ENCODE peak calls at places on chromosomes 6 and 20, in nine cellular contexts. I is neural progenitor cell, F is cardiac muscle cell, L is A549, E is pancreas, V is fibroblast of lung, M is sigmoid colon, U is heart left ventricle, D is GM12878. W is an unnamed sample. For H3K9me3, the result is how much of the 10 kb centered on the place peaks cover.

GRCh38 chr6:137013738-137014602 is 30.8 kb downstream of the IL20RA start:
- DNase-seq in E (no peak), V (peak), L (peak), M (no peak), F (peak), I (peak), U (no peak), D (no peak), W (peak)

GRCh38 chr6:64683682-64684081 is 1023.3 kb downstream of the EYS start:
- DNase-seq in D (no peak), I (peak), E (no peak), M (no peak), U (no peak), F (peak), L (no peak), V (peak), W (no peak)

GRCh38 chr20:41643504-41643938 is 25.3 kb upstream of the CHD6 start:
- DNase-seq in I (peak), E (peak), D (no peak), F (peak), U (no peak), L (peak), V (peak), M (no peak), W (peak)

GRCh38 chr20:52798124-52798523 is 174.0 kb upstream of the TSHZ2 start:
- DNase-seq in U (no peak), D (no peak), L (no peak), V (no peak), M (no peak), F (no peak), E (no peak), I (no peak), W (no peak)

GRCh38 chr20:4956200-4956810 is 45.0 kb downstream of the SLC23A2 start:
- DNase-seq in D (no peak), F (peak), V (peak), I (peak), U (no peak), L (peak), E (no peak), M (no peak), W (no peak)

GRCh38 chr20:6053064-6053775 is 640 bp downstream of the LRRN4 start:
- DNase-seq in F (no peak), I (no peak), L (no peak), M (no peak), E (no peak), U (no peak), V (no peak), D (no peak), W (no peak)

GRCh38 chr6:161142957-161143296 is 130.9 kb downstream of the AGPAT4 start:
- DNase-seq in V (no peak), U (no peak), M (no peak), D (no peak), E (no peak), I (no peak), L (no peak), F (no peak), W (no peak)

GRCh38 chr6:27605401-27606342 is 132.8 kb upstream of the ZNF184 start:
- DNase-seq in U (no peak), D (no peak), V (peak), L (peak), E (no peak), I (peak), F (peak), M (no peak), W (no peak)

GRCh38 chr20:32577023-32577422 is 8.1 kb downstream of the NOL4L start:
- DNase-seq in U (no peak), D (no peak), F (no peak), I (no peak), M (no peak), E (no peak), L (no peak), V (no peak), W (no peak)

GRCh38 chr6:135535989-135536414 is 38.5 kb upstream of the AHI1 start:
- DNase-seq in F (peak), V (peak), U (no peak), L (peak), M (no peak), I (peak), E (no peak), D (peak), W (no peak)

GRCh38 chr6:154572592-154572991 is 62.1 kb upstream of the CNKSR3 start:
- DNase-seq in I (no peak), D (no peak), L (no peak), M (peak), V (no peak), U (no peak), E (no peak), F (no peak), W (no peak)

GRCh38 chr6:75602164-75602896 is 650 bp downstream of the SENP6 start:
- DNase-seq in I (peak), L (peak), F (peak), D (no peak), U (peak), E (peak), M (peak), V (peak), W (no peak)

GRCh38 chr20:18524646-18525045 is 16.9 kb downstream of the SEC23B start:
- DNase-seq in L (peak), V (peak), M (no peak), D (no peak), U (no peak), E (no peak), F (peak), I (no peak), W (no peak)

GRCh38 chr6:38220069-38220723 is 400.7 kb downstream of the ZFAND3 start:
- DNase-seq in F (no peak), I (no peak), M (no peak), U (no peak), D (no peak), V (no peak), E (no peak), L (no peak), W (no peak)

GRCh38 chr6:158039571-158040050 is 57.9 kb downstream of the SYNJ2 start:
- DNase-seq in L (peak), D (no peak), V (peak), F (peak), I (no peak), U (no peak), M (peak), E (no peak), W (peak)

GRCh38 chr6:64948261-64948660 is 758.8 kb downstream of the EYS start:
- DNase-seq in M (no peak), U (no peak), V (no peak), I (no peak), E (no peak), D (no peak), F (no peak), L (no peak), W (no peak)

GRCh38 chr6:57305754-57306153 is 11.7 kb upstream of the PRIM2 start:
- DNase-seq in L (no peak), E (no peak), V (peak), M (no peak), D (no peak), I (no peak), U (no peak), F (no peak), W (no peak)

GRCh38 chr20:15700147-15700765 is 873.0 kb downstream of the KIF16B start:
- DNase-seq in M (no peak), V (no peak), F (no peak), U (no peak), E (no peak), I (no peak), D (no peak), L (no peak), W (no peak)

GRCh38 chr6:19210849-19211590 is 626.1 kb upstream of the ID4 start:
- DNase-seq in V (no peak), I (peak), D (no peak), L (peak), F (peak), E (no peak), M (no peak), U (peak), W (no peak)

GRCh38 chr20:46995561-46996142 is 101.0 kb downstream of the EYA2 start:
- DNase-seq in D (peak), I (peak), L (no peak), M (no peak), F (no peak), U (no peak), V (no peak), E (no peak), W (no peak)

GRCh38 chr20:46058656-46059281 is 29.8 kb downstream of the SLC12A5 start:
- DNase-seq in L (no peak), E (no peak), I (peak), M (peak), D (no peak), F (no peak), U (no peak), V (no peak), W (no peak)

GRCh38 chr20:49727473-49727872 is 13.8 kb upstream of the B4GALT5 start:
- DNase-seq in I (no peak), U (no peak), F (no peak), E (no peak), D (no peak), M (no peak), V (no peak), L (no peak), W (no peak)

GRCh38 chr6:75217203-75217602 is 11.3 kb upstream of the COL12A1 start:
- DNase-seq in M (no peak), V (peak), E (no peak), D (no peak), I (no peak), U (no peak), F (peak), L (peak), W (no peak)

GRCh38 chr6:156543431-156543830 is 233.7 kb upstream of the ARID1B start:
- DNase-seq in U (no peak), D (no peak), V (no peak), M (no peak), F (no peak), I (no peak), L (no peak), E (no peak), W (no peak)

GRCh38 chr6:157514659-157515496 is 133.9 kb downstream of the ZDHHC14 start:
- DNase-seq in F (peak), M (no peak), L (peak), U (no peak), E (no peak), V (peak), D (no peak), I (no peak), W (no peak)

GRCh38 chr6:166308769-166309589 is 787 bp upstream of the PRR18 start:
- DNase-seq in I (peak), M (no peak), U (no peak), D (no peak), E (no peak), V (no peak), L (no peak), F (no peak), W (no peak)

GRCh38 chr20:62761759-62762131 is 34.5 kb upstream of the MRGBP start:
- DNase-seq in V (no peak), F (no peak), M (no peak), L (no peak), E (no peak), I (no peak), D (no peak), U (no peak), W (no peak)

GRCh38 chr6:140040391-140040790 is 665.9 kb upstream of the CITED2 start:
- DNase-seq in D (no peak), E (no peak), L (no peak), U (no peak), M (no peak), V (peak), F (no peak), I (no peak), W (no peak)

GRCh38 chr20:41198443-41198842 is 61.1 kb downstream of the PLCG1 start:
- DNase-seq in F (no peak), V (no peak), L (no peak), M (no peak), U (no peak), E (no peak), D (no peak), I (no peak), W (no peak)

DNA sequence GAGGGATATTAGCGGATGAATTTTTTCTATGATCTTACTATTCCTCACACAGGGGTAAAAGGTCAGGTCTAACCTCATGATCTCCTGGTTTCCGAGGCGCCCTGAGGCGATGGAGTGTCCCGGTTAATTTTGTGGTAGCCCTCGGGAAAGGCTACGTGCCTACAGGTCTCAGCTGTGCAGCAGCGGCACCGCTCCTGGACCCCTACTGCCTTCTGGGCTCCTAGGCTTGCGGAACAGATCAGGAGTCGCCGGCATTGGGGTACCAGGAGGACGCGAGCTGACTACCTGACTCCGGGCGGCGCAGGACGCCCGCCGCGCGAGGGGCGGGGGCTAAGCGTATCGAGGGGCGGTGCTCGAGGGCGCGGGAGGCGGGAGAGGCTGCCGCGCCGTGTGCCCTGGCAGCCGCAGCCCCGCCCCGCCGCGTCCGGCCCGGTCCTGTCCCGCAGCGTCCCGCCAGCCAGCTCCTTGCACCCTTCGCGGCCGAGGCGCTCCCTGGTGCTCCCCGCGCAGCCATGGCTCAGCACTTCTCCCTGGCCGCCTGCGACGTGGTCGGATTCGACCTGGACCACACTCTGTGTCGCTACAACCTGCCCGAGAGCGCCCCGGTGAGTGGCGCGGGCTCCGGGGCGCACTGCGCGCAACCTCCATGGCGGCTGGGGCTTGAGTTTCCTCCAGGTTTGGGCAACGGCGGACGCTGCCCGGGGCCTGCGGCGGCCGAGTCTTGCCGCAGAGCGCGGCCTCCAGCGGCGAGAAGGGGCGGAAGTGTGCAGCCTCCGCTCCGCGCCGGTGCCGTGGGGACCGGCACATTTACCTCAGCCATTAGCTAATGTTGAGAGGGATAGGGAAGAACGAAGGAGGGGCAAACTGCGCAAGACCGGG is at the start of gene NT5DC1:
- DNase-seq in F (peak), V (peak), D (peak), I (peak), L (peak), M (peak), U (peak), E (peak), W (peak)
- TF ChIP-seq CTCF in F (peak), V (peak), D (peak), I (peak), L (no peak), M (no peak), U (peak), E (peak), W (peak)

GRCh38 chr20:22908437-22908836 is 126.7 kb upstream of the SSTR4 start:
- DNase-seq in V (no peak), F (no peak), I (no peak), E (no peak), L (no peak), D (no peak), M (no peak), U (no peak), W (no peak)
- H3K27ac ChIP-seq in V (no peak), F (no peak), I (no peak), E (no peak), L (no peak), D (no peak), M (no peak), U (no peak), W (no peak)

GRCh38 chr6:9878535-9878934 is 536.3 kb downstream of the TFAP2A start:
- DNase-seq in V (no peak), F (no peak), I (no peak), D (no peak), E (no peak), L (no peak), M (no peak), U (no peak), W (no peak)
- H3K9me3 ChIP-seq in V (under half), F (under half), I (under half), D (under half), E (under half), L (under half), M (under half), U (under half), W (under half)

DNA sequence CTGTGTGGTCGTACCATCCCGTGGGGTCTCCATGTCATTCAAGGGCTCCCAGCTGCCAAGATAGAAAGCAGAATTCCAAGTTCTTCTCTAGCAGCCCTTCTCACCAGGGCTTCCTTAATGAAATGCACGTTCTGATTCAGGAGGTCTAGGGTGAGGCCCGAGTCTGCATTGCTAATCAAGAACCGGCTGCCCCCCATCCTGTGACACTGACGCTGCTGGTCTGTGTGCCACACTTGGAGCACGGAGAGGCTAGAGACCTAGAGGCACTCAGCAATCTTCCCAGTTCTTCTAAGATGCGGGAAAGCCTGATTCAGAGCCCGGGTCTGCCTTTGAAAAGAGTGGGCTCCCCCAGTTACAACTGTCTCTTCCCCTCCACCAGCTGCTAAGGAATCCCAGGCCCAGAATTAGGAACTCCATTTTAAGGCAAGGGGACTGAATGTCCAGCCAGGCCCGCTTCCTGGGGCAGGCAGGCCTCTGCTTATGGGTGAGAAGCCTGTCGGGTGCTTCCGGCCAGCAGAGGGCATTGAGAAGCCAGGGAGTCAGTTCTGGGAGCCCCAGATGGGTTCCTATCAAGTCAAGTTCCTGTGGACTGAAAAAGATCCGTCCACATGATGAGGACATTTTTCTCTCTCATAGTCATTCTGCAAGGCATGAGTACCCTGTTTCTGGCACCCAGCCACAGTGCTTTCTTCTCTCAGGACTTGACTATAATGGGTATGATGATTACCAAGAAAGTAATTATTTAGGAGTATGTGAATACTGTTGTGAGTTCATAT is 69.8 kb upstream of the RIN2 start:
- DNase-seq in V (peak), I (peak), D (no peak), E (peak), F (peak), U (peak), L (peak), M (peak), W (peak)
- TF ChIP-seq CTCF in V (peak), I (peak), D (no peak), E (peak), F (peak), U (peak), L (peak), M (peak), W (peak)

DNA sequence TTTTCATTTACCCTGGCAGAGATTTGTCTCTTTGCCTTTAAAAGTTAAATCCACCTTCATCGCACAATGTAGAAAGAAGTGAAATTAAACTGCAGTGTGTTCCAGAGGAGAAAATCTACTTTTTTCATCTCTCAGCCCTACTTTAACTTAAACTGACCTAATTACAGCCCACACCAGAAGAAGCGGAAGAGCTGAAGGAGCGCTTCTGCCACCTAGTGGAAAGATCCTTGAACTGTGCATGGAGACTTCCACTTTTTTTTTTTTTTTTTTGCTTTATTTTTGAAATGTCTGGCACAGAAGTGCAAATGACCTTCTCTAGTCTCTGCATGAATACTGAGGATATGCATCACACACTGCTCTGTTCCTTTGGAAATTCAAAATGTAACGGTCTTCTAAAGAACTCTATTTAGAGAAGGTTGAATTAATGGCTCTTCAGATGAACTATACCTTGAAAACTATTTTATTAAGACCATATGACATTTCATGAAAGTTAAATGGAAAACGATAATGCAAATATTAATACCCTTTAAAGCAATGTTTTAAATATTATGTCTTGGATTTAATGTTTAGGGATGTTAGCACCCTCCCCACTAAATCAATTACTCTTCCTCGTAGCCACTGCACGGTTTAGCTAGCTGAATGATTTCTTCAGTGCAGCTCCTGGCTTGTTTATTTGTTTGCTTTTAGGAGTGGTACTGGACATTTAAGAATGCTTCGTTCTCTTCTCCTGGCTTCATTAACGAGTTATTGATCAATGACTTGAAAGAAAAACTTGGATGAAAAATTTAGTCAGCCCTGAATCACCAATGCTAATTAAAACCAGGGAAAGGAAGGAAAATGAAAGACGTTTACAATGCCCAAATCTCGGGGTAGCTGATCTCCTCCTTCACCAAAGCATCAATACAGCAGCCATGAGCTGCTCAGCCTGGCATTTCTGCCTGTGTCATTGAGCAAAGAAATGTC is 569.6 kb upstream of the GJE1 start:
- DNase-seq in L (peak), M (peak), I (peak), U (peak), V (peak), F (peak), E (peak), D (peak), W (peak)
- H3K27ac ChIP-seq in L (peak), M (peak), I (no peak), U (peak), V (peak), F (peak), E (no peak), D (no peak), W (peak)

GRCh38 chr6:167398214-167399050 is 73.5 kb downstream of the TTLL2 start:
- DNase-seq in U (no peak), M (no peak), E (no peak), D (no peak), F (no peak), L (no peak), V (no peak), I (no peak), W (no peak)

GRCh38 chr6:167399051-167399387 is 74.1 kb downstream of the TTLL2 start:
- DNase-seq in V (no peak), E (no peak), M (no peak), D (no peak), U (no peak), I (no peak), L (no peak), F (no peak), W (no peak)

GRCh38 chr6:167397712-167398111 is 72.8 kb downstream of the TTLL2 start:
- DNase-seq in F (no peak), L (no peak), I (no peak), E (no peak), M (no peak), U (no peak), V (no peak), D (no peak), W (no peak)

GRCh38 chr6:167400482-167401138 is 75.7 kb downstream of the TTLL2 start:
- DNase-seq in U (no peak), V (no peak), D (no peak), E (no peak), M (no peak), I (no peak), F (no peak), L (no peak), W (no peak)

GRCh38 chr6:167399599-167399998 is 74.7 kb downstream of the TTLL2 start:
- DNase-seq in E (no peak), V (no peak), U (no peak), D (no peak), M (no peak), F (no peak), I (no peak), L (no peak), W (no peak)
- H3K9me3 ChIP-seq in E (under half), V (under half), U (under half), D (under half), M (under half), F (under half), I (under half), L (under half), W (under half)

GRCh38 chr6:44265003-44265842 is at the start of gene NFKBIE:
- DNase-seq in F (peak), I (peak), E (peak), V (peak), M (peak), L (peak), U (peak), D (no peak), W (peak)
- TF ChIP-seq CTCF in F (peak), I (peak), E (no peak), V (no peak), M (no peak), L (peak), U (peak), D (peak), W (no peak)